ENCODE peak calls at places on chromosomes 12 and 14, in eight cellular contexts. B is tibial artery, S is pancreas, L is upper lobe of right lung, G is foreskin keratinocyte, U is K562, O is left ventricle myocardium inferior, C is H9. W is an unnamed sample. For H3K4me1, the result is how much of the 10 kb centered on the place peaks cover.

GRCh38 chr14:51419685-51420084 is 179.6 kb downstream of the TMX1 start:
- DNase-seq in L (no peak), S (no peak), C (no peak), U (peak), O (no peak), G (no peak), B (no peak), W (no peak)

GRCh38 chr12:115094163-115094816 is 410.3 kb upstream of the TBX3 start:
- DNase-seq in O (no peak), S (no peak), B (no peak), L (no peak), C (no peak), G (no peak), U (no peak), W (no peak)

GRCh38 chr14:101870273-101870939 is 94.0 kb upstream of the DYNC1H1 start:
- DNase-seq in U (no peak), L (no peak), C (no peak), G (no peak), S (no peak), B (no peak), O (no peak), W (no peak)

GRCh38 chr14:50318031-50318626 is 6.0 kb downstream of the DMAC2L start:
- DNase-seq in L (no peak), C (no peak), O (no peak), G (no peak), B (no peak), S (no peak), U (no peak), W (peak)

GRCh38 chr14:22897357-22897756 is 14.3 kb downstream of the REM2 start:
- DNase-seq in U (peak), G (no peak), C (no peak), B (peak), L (no peak), O (no peak), S (no peak), W (no peak)

GRCh38 chr12:1881301-1881700 is 37.2 kb downstream of the CACNA2D4 start:
- DNase-seq in G (no peak), O (no peak), L (no peak), U (no peak), B (no peak), S (no peak), C (peak), W (no peak)

GRCh38 chr12:93127582-93128331 is 198.7 kb upstream of the EEA1 start:
- DNase-seq in S (peak), B (peak), C (peak), G (peak), L (peak), O (peak), U (peak), W (peak)

GRCh38 chr14:75831455-75831854 is 150.3 kb downstream of the TGFB3 start:
- DNase-seq in U (peak), S (peak), C (no peak), L (peak), B (no peak), G (no peak), O (peak), W (peak)

GRCh38 chr14:24392327-24393098 is 6.3 kb upstream of the NYNRIN start:
- DNase-seq in U (peak), B (no peak), G (peak), C (no peak), S (no peak), L (no peak), O (no peak), W (peak)

GRCh38 chr12:120261951-120262851 is 3.3 kb downstream of the PXN start:
- DNase-seq in B (no peak), L (no peak), G (peak), C (no peak), U (peak), O (no peak), S (no peak), W (peak)

GRCh38 chr12:6644257-6644596 is 3.0 kb downstream of the ACRBP start:
- DNase-seq in S (no peak), U (no peak), O (no peak), B (no peak), G (no peak), C (no peak), L (no peak), W (no peak)

GRCh38 chr12:47870175-47870781 is 34.5 kb downstream of the VDR start:
- DNase-seq in L (no peak), G (no peak), B (peak), O (peak), U (peak), S (no peak), C (peak), W (peak)

GRCh38 chr12:3145036-3145435 is 67.9 kb downstream of the TSPAN9 start:
- DNase-seq in S (no peak), U (no peak), G (no peak), C (no peak), B (no peak), O (peak), L (no peak), W (no peak)

GRCh38 chr12:130765186-130765659 is 49.1 kb upstream of the RIMBP2 start:
- DNase-seq in B (no peak), U (peak), L (no peak), S (no peak), C (no peak), G (no peak), O (no peak), W (no peak)

GRCh38 chr14:79967453-79967852 is 243.9 kb downstream of the DIO2 start:
- DNase-seq in S (no peak), G (no peak), L (no peak), O (no peak), B (no peak), C (no peak), U (no peak), W (no peak)

GRCh38 chr14:89509891-89510290 is 92.9 kb upstream of the FOXN3 start:
- DNase-seq in U (no peak), C (no peak), L (no peak), B (no peak), O (no peak), S (no peak), G (no peak), W (no peak)

GRCh38 chr12:132904718-132905328 is 17.4 kb upstream of the CHFR start:
- DNase-seq in S (peak), O (peak), U (peak), B (peak), L (peak), G (no peak), C (peak), W (peak)

DNA sequence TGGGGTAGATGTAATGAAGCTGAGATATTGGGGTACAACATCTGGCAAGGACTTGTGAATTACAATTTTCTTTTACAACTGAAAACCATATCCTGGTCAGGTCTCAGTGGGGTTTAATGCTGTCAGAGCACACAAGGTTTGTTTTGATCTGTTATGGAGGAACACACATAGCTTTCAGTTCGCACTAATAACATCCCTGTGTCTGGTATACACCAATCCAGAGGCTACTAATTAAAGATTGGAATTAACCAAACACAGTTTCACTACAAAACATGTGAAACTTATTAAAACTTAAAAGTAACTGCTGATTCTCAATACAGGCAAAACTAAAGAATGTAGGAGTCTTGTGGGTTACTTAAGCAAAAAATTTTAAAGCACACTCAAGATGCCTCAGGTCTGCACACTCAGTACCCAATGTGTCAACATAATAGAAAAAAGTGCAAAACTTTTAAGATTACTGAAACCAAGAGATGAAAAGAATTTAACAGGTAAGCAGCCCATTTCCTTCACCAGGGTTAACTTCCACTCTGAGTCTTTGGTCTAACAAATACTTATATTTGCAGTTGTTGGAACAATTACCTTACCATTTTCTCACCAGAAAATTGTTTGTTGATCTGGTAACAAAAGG is 77.4 kb downstream of the LLPH start:
- DNase-seq in B (no peak), C (no peak), G (no peak), S (no peak), U (no peak), L (no peak), O (no peak), W (no peak)
- H3K27ac ChIP-seq in B (no peak), C (no peak), G (no peak), S (no peak), U (no peak), L (no peak), O (no peak), W (no peak)

GRCh38 chr12:54280401-54281260 is at the start of gene HNRNPA1:
- DNase-seq in O (peak), L (peak), B (peak), G (peak), C (peak), S (peak), U (peak), W (peak)
- H3K4me1 ChIP-seq in O (half or more), L (half or more), B (under half), G (under half), C (under half), S (under half), U (under half), W (under half)

GRCh38 chr12:54024127-54024526 is 4.1 kb upstream of the HOXC6 start:
- DNase-seq in C (no peak), S (no peak), O (no peak), G (no peak), B (no peak), U (no peak), L (no peak), W (no peak)
- H3K27ac ChIP-seq in C (no peak), S (no peak), O (no peak), G (peak), B (peak), U (no peak), L (no peak), W (peak)

GRCh38 chr12:8680533-8680932 is 17.3 kb upstream of the RIMKLB start:
- DNase-seq in C (no peak), S (no peak), O (no peak), G (no peak), L (no peak), U (no peak), B (no peak), W (no peak)

GRCh38 chr12:8677362-8677761 is 14.7 kb upstream of the MFAP5 start:
- DNase-seq in U (no peak), S (no peak), C (no peak), G (no peak), O (no peak), L (no peak), B (no peak), W (no peak)

GRCh38 chr12:8678661-8679111 is 16.1 kb upstream of the MFAP5 start:
- DNase-seq in O (no peak), C (no peak), B (no peak), G (peak), L (no peak), U (no peak), S (no peak), W (no peak)

GRCh38 chr12:8676651-8677050 is 14.0 kb upstream of the MFAP5 start:
- DNase-seq in B (no peak), C (no peak), G (no peak), O (no peak), S (no peak), L (no peak), U (no peak), W (no peak)

DNA sequence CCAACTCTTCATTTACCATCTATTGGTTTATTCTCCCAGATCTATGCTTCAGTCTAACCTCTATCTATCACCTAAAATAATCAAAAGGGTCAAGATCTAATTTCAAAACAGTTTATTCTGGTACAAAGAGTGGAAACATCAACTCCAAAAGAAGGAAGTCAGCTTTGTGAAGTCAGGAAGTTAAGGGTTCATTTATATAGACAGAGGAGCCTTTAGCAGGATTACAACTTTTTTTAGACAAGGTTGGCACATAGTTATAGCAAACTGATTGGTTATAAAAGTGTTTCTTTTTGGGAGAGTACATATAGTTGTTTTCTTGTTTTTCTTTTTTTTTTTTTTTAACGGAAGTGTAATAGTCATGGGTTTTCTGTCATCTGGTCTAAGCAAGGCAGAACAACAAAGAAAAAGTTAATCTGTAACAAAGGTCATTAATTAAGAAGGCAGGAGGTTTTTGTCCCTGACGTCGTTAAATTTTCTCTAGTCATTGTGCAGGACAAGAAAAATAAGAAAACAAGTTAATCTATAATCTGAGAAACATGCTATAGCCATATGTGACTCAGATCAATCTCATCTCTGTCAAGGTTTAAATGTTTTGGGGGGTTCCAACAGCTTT is 13.0 kb upstream of the MFAP5 start:
- DNase-seq in G (no peak), B (no peak), O (no peak), S (no peak), C (no peak), L (no peak), U (no peak), W (peak)
- H3K4me1 ChIP-seq in G (under half), B (under half), O (under half), S (under half), C (under half), L (under half), U (under half), W (under half)